ENCODE peak calls at places on chromosomes 11 and 22, in six cellular contexts. S is left lung; W is substantia nigra; I is colonic mucosa; Y is DND-41; P is CD8-positive, alpha-beta T cell. R is an unnamed sample.

GRCh38 chr22:46025973-46026906 is 49.3 kb upstream of the WNT7B start:
- DNase-seq in P (no peak), I (no peak), S (no peak), W (no peak), Y (no peak), R (no peak)

GRCh38 chr11:75465701-75466531 is 32.9 kb upstream of the KLHL35 start:
- DNase-seq in I (no peak), Y (no peak), P (no peak), S (peak), W (no peak), R (no peak)

GRCh38 chr11:83194284-83195175 is 1.0 kb downstream of the ANKRD42 start:
- DNase-seq in I (peak), W (no peak), S (peak), P (peak), Y (peak), R (peak)

GRCh38 chr22:30538280-30538679 is 8.3 kb downstream of the SEC14L6 start:
- DNase-seq in S (no peak), P (no peak), Y (no peak), I (no peak), W (no peak), R (no peak)

GRCh38 chr22:35552186-35552842 is 11.7 kb downstream of the RASD2 start:
- DNase-seq in Y (peak), I (peak), W (no peak), P (peak), S (no peak), R (peak)

GRCh38 chr22:23213031-23213555 is 32.8 kb downstream of the BCR start:
- DNase-seq in Y (no peak), W (no peak), I (no peak), S (no peak), P (no peak), R (no peak)

GRCh38 chr11:134592391-134592990 is 180.4 kb upstream of the B3GAT1 start:
- DNase-seq in S (no peak), Y (peak), W (no peak), I (peak), P (peak), R (no peak)

GRCh38 chr11:65611028-65611757 is 2.8 kb downstream of the MAP3K11 start:
- DNase-seq in Y (no peak), I (no peak), S (peak), W (peak), P (no peak), R (no peak)

GRCh38 chr11:18633256-18634139 is 644 bp downstream of the SPTY2D1 start:
- DNase-seq in P (peak), Y (peak), S (no peak), I (peak), W (no peak), R (no peak)

GRCh38 chr11:1652778-1653540 is 23.4 kb downstream of the KRTAP5-5 start:
- DNase-seq in S (peak), Y (peak), W (no peak), P (peak), I (peak), R (peak)

GRCh38 chr11:61670626-61671025 is 9.6 kb upstream of the DAGLA start:
- DNase-seq in S (no peak), I (no peak), P (no peak), Y (no peak), W (no peak), R (no peak)

GRCh38 chr11:134882671-134883318 is 470.8 kb upstream of the B3GAT1 start:
- DNase-seq in Y (no peak), S (no peak), I (no peak), W (no peak), P (no peak), R (no peak)

GRCh38 chr11:3083321-3083720 is 26.1 kb upstream of the CARS1 start:
- DNase-seq in Y (no peak), P (no peak), I (no peak), S (no peak), W (no peak), R (no peak)

GRCh38 chr22:32574957-32575893 is 100.6 kb downstream of the FBXO7 start:
- DNase-seq in P (no peak), I (no peak), Y (no peak), S (no peak), W (no peak), R (no peak)

GRCh38 chr22:36101756-36102155 is 58.8 kb downstream of the APOL3 start:
- DNase-seq in P (no peak), Y (no peak), W (no peak), I (no peak), S (no peak), R (no peak)

GRCh38 chr11:27427183-27427980 is 45.2 kb downstream of the LGR4 start:
- DNase-seq in P (no peak), S (no peak), W (no peak), Y (no peak), I (no peak), R (no peak)

GRCh38 chr11:130849215-130849568 is 67.1 kb downstream of the SNX19 start:
- DNase-seq in W (no peak), Y (no peak), I (no peak), S (no peak), P (no peak), R (no peak)

GRCh38 chr11:76150141-76150540 is 56.2 kb downstream of the WNT11 start:
- DNase-seq in S (no peak), W (no peak), I (no peak), Y (no peak), P (no peak), R (no peak)

GRCh38 chr11:91947215-91947614 is 277.4 kb upstream of the FAT3 start:
- DNase-seq in Y (no peak), I (no peak), S (no peak), W (no peak), P (no peak), R (no peak)

GRCh38 chr11:67673902-67674301 is 521 bp downstream of the ALDH3B2 start:
- DNase-seq in S (no peak), I (no peak), W (no peak), Y (no peak), P (no peak), R (no peak)

GRCh38 chr11:76824083-76824939 is 36.4 kb upstream of the ACER3 start:
- DNase-seq in S (no peak), Y (no peak), I (peak), P (no peak), W (no peak), R (no peak)

GRCh38 chr11:19241260-19242183 is 777 bp upstream of the E2F8 start:
- DNase-seq in P (no peak), Y (peak), W (no peak), S (peak), I (peak), R (no peak)

GRCh38 chr11:94184861-94185260 is 56.2 kb downstream of the PANX1 start:
- DNase-seq in P (no peak), S (no peak), Y (no peak), I (no peak), W (no peak), R (no peak)
- H3K27ac ChIP-seq in P (no peak), S (peak), Y (no peak), I (no peak), W (no peak), R (no peak)

GRCh38 chr11:68979931-68980775 is 633 bp downstream of the MRGPRD start:
- DNase-seq in I (no peak), P (no peak), Y (no peak), S (no peak), W (no peak), R (no peak)
- H3K27ac ChIP-seq in I (no peak), P (no peak), Y (no peak), S (no peak), W (no peak), R (no peak)

GRCh38 chr11:462107-462890 is 12.2 kb downstream of the PTDSS2 start:
- DNase-seq in P (no peak), Y (no peak), I (no peak), W (no peak), S (peak), R (no peak)
- H3K27ac ChIP-seq in P (no peak), Y (no peak), I (no peak), W (no peak), S (no peak), R (no peak)

GRCh38 chr11:117094776-117095175 is 3.5 kb downstream of the SIK3 start:
- DNase-seq in P (no peak), I (no peak), Y (no peak), S (no peak), W (no peak), R (no peak)

GRCh38 chr11:117090111-117090706 is 8.0 kb downstream of the SIK3 start:
- DNase-seq in W (no peak), I (no peak), P (no peak), S (no peak), Y (no peak), R (no peak)

GRCh38 chr11:117095301-117096139 is 2.7 kb downstream of the SIK3 start:
- DNase-seq in Y (no peak), P (no peak), W (no peak), I (no peak), S (no peak), R (peak)

GRCh38 chr11:117091753-117092477 is 6.3 kb downstream of the SIK3 start:
- DNase-seq in I (no peak), S (no peak), Y (no peak), P (no peak), W (no peak), R (no peak)

GRCh38 chr11:117092951-117093590 is 5.2 kb downstream of the SIK3 start:
- DNase-seq in P (no peak), Y (no peak), I (no peak), W (no peak), S (no peak), R (no peak)
- H3K27ac ChIP-seq in P (no peak), Y (no peak), I (no peak), W (peak), S (no peak), R (no peak)

GRCh38 chr11:8693010-8693551 is 10.5 kb downstream of the RPL27A start:
- DNase-seq in W (no peak), Y (no peak), S (no peak), P (no peak), I (no peak), R (no peak)
- H3K27ac ChIP-seq in W (peak), Y (no peak), S (no peak), P (no peak), I (no peak), R (no peak)

GRCh38 chr11:12180257-12181205 is 70.1 kb downstream of the MICAL2 start:
- DNase-seq in P (no peak), Y (no peak), S (no peak), W (no peak), I (no peak), R (no peak)

GRCh38 chr11:12179521-12179920 is 69.1 kb downstream of the MICAL2 start:
- DNase-seq in Y (no peak), S (no peak), I (no peak), P (no peak), W (no peak), R (no peak)

GRCh38 chr11:12175694-12176241 is 65.4 kb downstream of the MICAL2 start:
- DNase-seq in W (no peak), P (no peak), Y (no peak), S (no peak), I (no peak), R (peak)

GRCh38 chr11:12179019-12179418 is 68.6 kb downstream of the MICAL2 start:
- DNase-seq in P (no peak), Y (no peak), S (peak), W (no peak), I (peak), R (no peak)

DNA sequence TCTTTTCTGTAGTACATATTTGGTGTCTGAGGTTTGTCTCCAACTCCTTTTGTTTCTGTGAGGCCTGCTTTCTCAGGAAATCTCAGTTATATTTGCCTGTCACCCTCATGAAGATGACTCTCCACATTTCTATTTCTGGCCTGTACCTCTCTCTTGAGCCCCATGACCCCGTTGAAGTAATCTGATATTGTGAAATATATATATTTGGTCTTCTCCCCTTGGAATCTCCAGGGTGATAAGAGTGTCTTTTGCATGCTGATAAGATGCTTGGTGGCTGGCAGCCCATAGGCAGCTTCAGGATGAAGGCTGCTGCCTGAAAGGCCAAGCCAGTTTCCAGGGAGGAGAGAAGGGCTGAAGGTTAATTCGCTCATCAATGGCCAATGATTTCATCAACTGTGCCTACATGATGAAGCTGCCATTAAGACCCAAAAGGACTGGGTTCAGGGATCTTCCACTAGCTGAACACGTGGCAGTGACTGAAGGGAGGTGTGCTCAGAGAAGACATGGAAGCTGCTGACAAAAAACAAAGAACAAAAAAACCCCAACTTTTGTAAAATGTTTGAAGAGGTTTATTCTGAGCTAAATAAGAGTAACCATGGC is 67.4 kb downstream of the MICAL2 start:
- DNase-seq in Y (no peak), I (no peak), S (no peak), P (no peak), W (no peak), R (no peak)
- H3K27ac ChIP-seq in Y (no peak), I (no peak), S (peak), P (no peak), W (no peak), R (no peak)

DNA sequence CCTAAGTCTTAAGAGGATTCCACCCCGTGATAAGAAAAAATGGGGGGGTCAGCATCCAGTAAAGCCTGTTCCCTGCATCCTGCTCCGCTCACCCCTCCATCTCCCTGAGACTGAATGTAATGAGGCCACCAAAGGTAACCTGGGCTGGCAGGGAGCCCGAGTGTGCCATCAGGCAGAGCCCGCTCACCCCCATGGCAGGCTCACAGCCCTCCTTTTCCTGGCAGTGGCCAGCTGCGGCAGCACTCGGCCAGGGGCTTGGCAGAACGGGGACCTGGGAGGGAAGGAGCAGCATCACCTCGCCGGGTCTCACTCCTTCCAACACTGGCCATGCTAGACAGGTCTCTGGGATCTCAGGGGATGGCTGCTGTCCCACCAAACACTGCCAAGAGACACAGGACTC is 64.4 kb downstream of the PRDM11 start:
- DNase-seq in W (no peak), S (no peak), Y (no peak), I (no peak), P (no peak), R (no peak)
- H3K27ac ChIP-seq in W (peak), S (no peak), Y (no peak), I (no peak), P (no peak), R (no peak)

DNA sequence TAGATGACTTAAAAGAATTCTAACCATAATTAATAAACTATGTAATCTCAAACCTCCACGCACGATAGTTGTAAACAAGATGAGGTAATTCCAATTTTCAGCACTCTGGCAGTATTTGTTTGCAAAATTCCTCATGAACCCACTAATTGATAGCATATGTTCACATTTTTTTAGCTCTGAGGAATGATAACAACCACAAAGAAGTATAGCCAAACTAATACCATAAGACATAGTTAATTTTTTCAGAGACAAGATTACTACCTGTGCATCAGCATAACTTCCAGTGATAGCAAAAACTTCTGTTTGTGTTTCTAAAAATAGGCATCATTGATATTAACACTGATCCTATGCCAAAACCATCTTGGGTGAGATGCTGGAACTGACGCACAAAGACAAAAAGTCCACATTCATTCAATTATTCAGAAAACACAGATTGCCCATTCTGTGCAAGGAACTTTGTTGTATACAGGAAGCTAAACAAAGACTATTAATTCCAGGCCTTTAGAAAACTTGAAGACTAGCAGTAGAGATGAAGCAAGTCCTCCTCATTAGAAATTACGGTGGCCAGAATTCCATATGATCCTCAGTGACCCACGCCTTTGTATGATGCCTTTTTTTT is 57.7 kb downstream of the PDGFD start:
- DNase-seq in Y (no peak), W (no peak), P (no peak), I (no peak), S (no peak), R (no peak)
- H3K27ac ChIP-seq in Y (no peak), W (no peak), P (no peak), I (no peak), S (no peak), R (no peak)